ENCODE peak calls at places on chromosomes 12 and 14, in seven cellular contexts. P is K562, L is prostate gland, I is RWPE1, K is GM03348, F is DMS153, E is occipital lobe. W is an unnamed sample.

GRCh38 chr12:50615534-50616296 is 110.9 kb downstream of the DIP2B start:
- DNase-seq in P (peak; percentile 47), L (no peak), I (peak; percentile 69), K (no peak), F (no peak), E (no peak), W (no peak)

GRCh38 chr14:65131176-65131765 is 29.0 kb upstream of the MAX start:
- DNase-seq in P (no peak), L (peak; percentile 4), I (peak; percentile 41), K (peak; percentile 40), F (no peak), E (no peak), W (no peak)

GRCh38 chr14:45664668-45665356 is 411.8 kb upstream of the MIS18BP1 start:
- DNase-seq in P (no peak), L (no peak), I (no peak), K (no peak), F (no peak), E (no peak), W (no peak)

GRCh38 chr12:6377667-6377994 is 2.3 kb upstream of the SCNN1A start:
- DNase-seq in P (no peak), L (no peak), I (no peak), K (no peak), F (no peak), E (no peak), W (no peak)

GRCh38 chr14:22850944-22851790 is 14.8 kb downstream of the MMP14 start:
- DNase-seq in P (no peak), L (peak; percentile 76), I (peak; percentile 48), K (peak; percentile 90), F (no peak), E (peak; percentile 33), W (peak; percentile 95)

GRCh38 chr12:15726029-15726756 is 63.0 kb downstream of the EPS8 start:
- DNase-seq in P (no peak), L (no peak), I (no peak), K (peak; percentile 9), F (no peak), E (no peak), W (no peak)

GRCh38 chr12:54749191-54749818 is 101.1 kb upstream of the DCD start:
- DNase-seq in P (peak; percentile 54), L (peak; percentile 23), I (peak; percentile 55), K (peak; percentile 70), F (peak; percentile 26), E (no peak), W (peak; percentile 70)

GRCh38 chr12:68189766-68190700 is 30.5 kb upstream of the IFNG start:
- DNase-seq in P (no peak), L (no peak), I (peak; percentile 71), K (peak; percentile 31), F (no peak), E (no peak), W (no peak)

GRCh38 chr12:89962648-89963047 is 254.0 kb upstream of the ATP2B1 start:
- DNase-seq in P (no peak), L (no peak), I (peak; percentile 13), K (no peak), F (no peak), E (no peak), W (peak; percentile 27)

GRCh38 chr12:113271853-113272561 is 50.7 kb downstream of the TPCN1 start:
- DNase-seq in P (peak; percentile 74), L (peak; percentile 16), I (peak; percentile 52), K (peak; percentile 96), F (no peak), E (peak; percentile 66), W (peak; percentile 38)

GRCh38 chr12:77122236-77122635 is 56.9 kb upstream of the E2F7 start:
- DNase-seq in P (no peak), L (no peak), I (peak; percentile 57), K (peak; percentile 62), F (no peak), E (no peak), W (peak; percentile 92)

GRCh38 chr12:55845785-55846496 is 3.2 kb upstream of the MMP19 start:
- DNase-seq in P (no peak), L (no peak), I (no peak), K (peak; percentile 43), F (no peak), E (no peak), W (no peak)

GRCh38 chr14:102870246-102870645 is 52.2 kb upstream of the AMN start:
- DNase-seq in P (no peak), L (no peak), I (no peak), K (no peak), F (no peak), E (no peak), W (no peak)

GRCh38 chr14:34711169-34711568 is 3.2 kb downstream of the CFL2 start:
- DNase-seq in P (no peak), L (no peak), I (peak; percentile 34), K (peak; percentile 79), F (no peak), E (no peak), W (no peak)

GRCh38 chr12:66449531-66449930 is 147.2 kb downstream of the HELB start:
- DNase-seq in P (no peak), L (no peak), I (peak; percentile 60), K (no peak), F (peak; percentile 33), E (no peak), W (no peak)

GRCh38 chr14:52029881-52030280 is 39.0 kb downstream of the NID2 start:
- DNase-seq in P (no peak), L (no peak), I (no peak), K (no peak), F (no peak), E (no peak), W (peak; percentile 63)

GRCh38 chr14:74573421-74574091 is 38.5 kb downstream of the LTBP2 start:
- DNase-seq in P (no peak), L (no peak), I (peak; percentile 50), K (no peak), F (no peak), E (no peak), W (no peak)

GRCh38 chr12:57231276-57232021 is 1.9 kb downstream of the SHMT2 start:
- DNase-seq in P (no peak), L (no peak), I (no peak), K (no peak), F (no peak), E (no peak), W (no peak)

GRCh38 chr14:21087294-21088091 is 11.0 kb downstream of the ZNF219 start:
- DNase-seq in P (no peak), L (no peak), I (no peak), K (peak; percentile 69), F (peak; percentile 57), E (peak; percentile 70), W (peak; percentile 91)

GRCh38 chr14:99838555-99839193 is 45.5 kb downstream of the EML1 start:
- DNase-seq in P (no peak), L (no peak), I (peak; percentile 5), K (peak; percentile 43), F (no peak), E (no peak), W (no peak)

GRCh38 chr12:49055092-49055491 is 5.5 kb downstream of the KMT2D start:
- DNase-seq in P (no peak), L (no peak), I (no peak), K (no peak), F (no peak), E (no peak), W (no peak)

GRCh38 chr14:37588956-37589737 is 5.9 kb downstream of the FOXA1 start:
- DNase-seq in P (no peak), L (no peak), I (no peak), K (no peak), F (peak; percentile 36), E (no peak), W (no peak)

GRCh38 chr12:15497621-15498285 is 175.4 kb downstream of the PTPRO start:
- DNase-seq in P (no peak), L (no peak), I (no peak), K (no peak), F (no peak), E (no peak), W (no peak)

GRCh38 chr12:107115119-107115518 is 21.8 kb upstream of the CRY1 start:
- DNase-seq in P (no peak), L (no peak), I (no peak), K (no peak), F (no peak), E (no peak), W (no peak)

GRCh38 chr14:94158239-94158888 is 15.8 kb upstream of the PPP4R4 start:
- DNase-seq in P (no peak), L (no peak), I (no peak), K (no peak), F (no peak), E (no peak), W (no peak)

GRCh38 chr14:63100597-63100996 is 55.3 kb upstream of the KCNH5 start:
- DNase-seq in P (no peak), L (no peak), I (no peak), K (no peak), F (no peak), E (no peak), W (no peak)

GRCh38 chr12:47082963-47083621 is 3.3 kb upstream of the AMIGO2 start:
- DNase-seq in P (peak; percentile 20), L (no peak), I (no peak), K (peak; percentile 81), F (peak; percentile 26), E (no peak), W (no peak)

GRCh38 chr14:77681196-77682157 is 26.3 kb downstream of the ALKBH1 start:
- DNase-seq in P (no peak), L (peak; percentile 42), I (no peak), K (peak; percentile 24), F (peak; percentile 31), E (no peak), W (peak; percentile 14)

GRCh38 chr14:61514006-61514830 is 181.1 kb upstream of the HIF1A start:
- DNase-seq in P (no peak), L (peak; percentile 56), I (no peak), K (peak; percentile 36), F (no peak), E (no peak), W (no peak)